ENCODE peak calls at places on chromosomes 5 and 9, in four cellular contexts. E is skeletal muscle cell, P is prostate gland, O is H7. V is an unnamed sample.

GRCh38 chr9:91599564-91599963 is 175.9 kb upstream of the NFIL3 start:
- DNase-seq in E (no peak), P (no peak), O (no peak), V (no peak)

GRCh38 chr5:155616779-155617392 is 603.3 kb downstream of the KIF4B start:
- DNase-seq in E (no peak), P (no peak), O (peak), V (no peak)

GRCh38 chr5:44952376-44952775 is 143.6 kb downstream of the MRPS30 start:
- DNase-seq in E (no peak), P (no peak), O (peak), V (no peak)

GRCh38 chr5:17743580-17744435 is 109.5 kb downstream of the TAF11L14 start:
- DNase-seq in E (peak), P (no peak), O (no peak), V (no peak)

GRCh38 chr9:81656004-81656403 is 33.3 kb downstream of the TLE1 start:
- DNase-seq in E (no peak), P (no peak), O (no peak), V (no peak)

GRCh38 chr5:38168029-38168428 is 90.3 kb upstream of the EGFLAM start:
- DNase-seq in E (no peak), P (no peak), O (no peak), V (no peak)

GRCh38 chr5:155278524-155278923 is 265.0 kb downstream of the KIF4B start:
- DNase-seq in E (no peak), P (no peak), O (no peak), V (no peak)

GRCh38 chr5:98763001-98763630 is 10.3 kb upstream of the RGMB start:
- DNase-seq in E (peak), P (no peak), O (peak), V (peak)

GRCh38 chr5:17412760-17413671 is 85.0 kb upstream of the TAF11L2 start:
- DNase-seq in E (no peak), P (no peak), O (no peak), V (no peak)

GRCh38 chr9:122206118-122207046 is 22.4 kb downstream of the LHX6 start:
- DNase-seq in E (peak), P (no peak), O (no peak), V (peak)

GRCh38 chr5:78056901-78057514 is 237.5 kb downstream of the AP3B1 start:
- DNase-seq in E (no peak), P (no peak), O (peak), V (no peak)

GRCh38 chr9:74887041-74887980 is at the start of gene TRPM6:
- DNase-seq in E (peak), P (peak), O (peak), V (peak)

GRCh38 chr9:74555015-74555414 is 57.9 kb downstream of the RORB start:
- DNase-seq in E (no peak), P (no peak), O (no peak), V (no peak)

GRCh38 chr5:7517006-7517405 is 121.1 kb downstream of the ADCY2 start:
- DNase-seq in E (no peak), P (no peak), O (no peak), V (no peak)

GRCh38 chr5:135891280-135891679 is 4.4 kb downstream of the IL9 start:
- DNase-seq in E (no peak), P (no peak), O (no peak), V (no peak)

GRCh38 chr9:92405770-92406169 is 1.4 kb upstream of the OGN start:
- DNase-seq in E (no peak), P (no peak), O (no peak), V (no peak)

GRCh38 chr5:7190727-7191126 is 205.2 kb upstream of the ADCY2 start:
- DNase-seq in E (no peak), P (no peak), O (no peak), V (no peak)

GRCh38 chr5:56012281-56012963 is 17.7 kb upstream of the IL6ST start:
- DNase-seq in E (no peak), P (no peak), O (no peak), V (peak)

GRCh38 chr5:43661102-43661501 is 58.1 kb downstream of the NNT start:
- DNase-seq in E (no peak), P (peak), O (peak), V (no peak)

GRCh38 chr5:5645198-5645597 is 222.7 kb downstream of the ICE1 start:
- DNase-seq in E (no peak), P (no peak), O (no peak), V (no peak)

GRCh38 chr5:107544476-107544875 is 126.3 kb downstream of the EFNA5 start:
- DNase-seq in E (no peak), P (no peak), O (no peak), V (no peak)

GRCh38 chr5:143826909-143827514 is 15.1 kb downstream of the HMHB1 start:
- DNase-seq in E (no peak), P (no peak), O (no peak), V (no peak)

GRCh38 chr9:32841314-32841713 is 58.0 kb downstream of the TMEM215 start:
- DNase-seq in E (no peak), P (no peak), O (peak), V (no peak)

GRCh38 chr5:83035373-83036170 is 41.6 kb downstream of the TMEM167A start:
- DNase-seq in E (peak), P (no peak), O (no peak), V (no peak)

GRCh38 chr5:138967806-138968448 is 92.8 kb upstream of the LRRTM2 start:
- DNase-seq in E (no peak), P (peak), O (no peak), V (no peak)

GRCh38 chr9:118614011-118614410 is 755.2 kb downstream of the BRINP1 start:
- DNase-seq in E (no peak), P (no peak), O (no peak), V (no peak)

GRCh38 chr9:15277400-15278137 is 29.4 kb downstream of the TTC39B start:
- DNase-seq in E (no peak), P (no peak), O (no peak), V (no peak)

GRCh38 chr5:178204205-178205009 is at the start of gene HNRNPAB:
- DNase-seq in E (peak), P (peak), O (peak), V (peak)

GRCh38 chr5:29276371-29276770 is 1917.1 kb upstream of the CDH6 start:
- DNase-seq in E (no peak), P (no peak), O (no peak), V (no peak)

GRCh38 chr9:124137009-124137943 is 120.5 kb upstream of the NEK6 start:
- DNase-seq in E (peak), P (no peak), O (no peak), V (no peak)

GRCh38 chr9:109256381-109256780 is 64.5 kb downstream of the EPB41L4B start:
- DNase-seq in E (no peak), P (no peak), O (no peak), V (no peak)

GRCh38 chr9:131709741-131710499 is 30.0 kb downstream of the RAPGEF1 start:
- DNase-seq in E (no peak), P (no peak), O (no peak), V (no peak)

GRCh38 chr5:135880801-135881200 is 14.8 kb downstream of the IL9 start:
- DNase-seq in E (no peak), P (no peak), O (peak), V (no peak)

GRCh38 chr9:20340161-20340861 is 282.0 kb downstream of the MLLT3 start:
- DNase-seq in E (no peak), P (no peak), O (peak), V (no peak)

GRCh38 chr9:100117316-100117715 is 18.3 kb downstream of the INVS start:
- DNase-seq in E (no peak), P (no peak), O (peak), V (no peak)

GRCh38 chr9:110291921-110292575 is 35.7 kb upstream of the TXN start:
- DNase-seq in E (no peak), P (no peak), O (peak), V (no peak)

GRCh38 chr5:147935032-147935431 is 28.7 kb upstream of the C5orf46 start:
- DNase-seq in E (no peak), P (peak), O (peak), V (peak)

GRCh38 chr5:15691536-15691935 is 191.6 kb downstream of the FBXL7 start:
- DNase-seq in E (peak), P (no peak), O (no peak), V (no peak)

DNA sequence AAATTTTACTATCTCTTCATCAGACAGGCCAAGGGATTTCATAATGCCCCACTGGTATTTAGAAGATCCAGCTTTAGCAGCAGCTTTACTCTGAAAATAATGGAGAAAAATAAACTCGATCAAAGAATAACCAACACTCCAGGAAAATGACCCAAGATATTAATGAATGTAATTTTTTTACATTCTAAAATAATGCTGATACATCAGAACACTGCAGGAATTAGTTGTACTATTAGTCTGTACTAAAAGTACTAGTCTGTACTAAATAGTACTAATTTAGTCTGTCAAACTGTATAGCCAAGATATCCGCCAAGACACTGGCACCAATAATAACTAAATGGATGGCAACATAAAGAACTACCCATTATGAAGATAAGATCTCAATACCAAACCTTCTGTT is 18.1 kb downstream of the LARS1 start:
- DNase-seq in E (no peak), P (no peak), O (no peak), V (no peak)
- H3K4me3 ChIP-seq in E (no peak), P (no peak), O (no peak), V (no peak)

DNA sequence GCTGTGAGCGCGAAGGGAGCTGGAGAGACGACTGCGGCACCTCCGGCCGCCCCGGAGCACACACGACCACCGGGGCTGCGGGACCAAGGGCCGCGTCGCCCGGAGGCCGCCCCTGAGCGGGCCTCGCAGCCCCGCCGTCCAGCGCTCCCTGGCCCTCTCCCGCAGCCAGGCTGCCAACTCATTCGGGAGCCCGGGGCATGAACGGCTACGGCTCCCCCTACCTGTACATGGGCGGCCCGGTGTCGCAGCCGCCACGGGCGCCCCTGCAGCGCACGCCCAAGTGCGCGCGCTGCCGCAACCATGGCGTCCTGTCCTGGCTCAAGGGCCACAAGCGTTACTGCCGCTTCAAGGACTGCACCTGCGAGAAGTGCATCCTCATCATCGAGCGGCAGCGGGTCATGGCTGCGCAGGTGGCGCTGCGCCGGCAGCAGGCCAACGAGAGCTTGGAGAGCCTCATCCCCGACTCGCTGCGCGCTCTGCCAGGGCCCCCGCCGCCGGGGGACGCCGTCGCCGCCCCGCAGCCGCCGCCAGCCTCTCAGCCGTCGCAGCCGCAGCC is 428 bp downstream of the DMRT3 start:
- DNase-seq in E (no peak), P (no peak), O (peak), V (no peak)
- H3K4me3 ChIP-seq in E (no peak), P (no peak), O (peak), V (no peak)

GRCh38 chr9:134365791-134366222 is 39.6 kb downstream of the RXRA start:
- DNase-seq in E (no peak), P (peak), O (no peak), V (peak)
- H3K4me3 ChIP-seq in E (no peak), P (no peak), O (no peak), V (no peak)

GRCh38 chr5:169583101-169583423 is 511 bp upstream of the SPDL1 start:
- DNase-seq in E (no peak), P (no peak), O (no peak), V (no peak)

GRCh38 chr5:169583424-169584215 is at the start of gene SPDL1:
- DNase-seq in E (peak), P (peak), O (peak), V (peak)

GRCh38 chr5:169581580-169582227 is 1.9 kb upstream of the SPDL1 start:
- DNase-seq in E (no peak), P (peak), O (peak), V (no peak)

GRCh38 chr5:169580964-169581363 is 2.6 kb upstream of the SPDL1 start:
- DNase-seq in E (no peak), P (no peak), O (no peak), V (no peak)

DNA sequence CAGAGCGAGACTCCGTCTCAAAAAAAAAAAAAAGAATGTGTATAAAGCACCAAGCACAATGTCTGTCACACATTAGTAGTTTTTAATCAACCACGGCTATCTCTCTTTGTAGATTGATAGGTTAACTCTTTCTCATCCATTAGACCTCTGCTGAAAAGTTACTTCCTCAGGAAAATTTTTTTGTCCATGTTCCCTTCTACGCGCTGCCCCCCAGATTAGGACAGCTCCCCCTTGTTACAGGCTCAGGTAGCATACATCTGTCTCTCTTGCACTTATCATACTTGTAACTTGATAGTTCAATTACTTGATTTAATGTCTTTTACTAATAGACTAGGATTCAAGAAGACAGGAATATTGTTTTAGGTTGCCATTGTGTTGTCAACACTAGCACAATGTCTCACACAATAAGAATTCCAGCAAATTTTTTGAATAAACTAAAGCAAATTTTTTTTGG is 1.5 kb downstream of the SPDL1 start:
- DNase-seq in E (no peak), P (no peak), O (peak), V (no peak)
- H3K4me3 ChIP-seq in E (peak), P (no peak), O (no peak), V (peak)

DNA sequence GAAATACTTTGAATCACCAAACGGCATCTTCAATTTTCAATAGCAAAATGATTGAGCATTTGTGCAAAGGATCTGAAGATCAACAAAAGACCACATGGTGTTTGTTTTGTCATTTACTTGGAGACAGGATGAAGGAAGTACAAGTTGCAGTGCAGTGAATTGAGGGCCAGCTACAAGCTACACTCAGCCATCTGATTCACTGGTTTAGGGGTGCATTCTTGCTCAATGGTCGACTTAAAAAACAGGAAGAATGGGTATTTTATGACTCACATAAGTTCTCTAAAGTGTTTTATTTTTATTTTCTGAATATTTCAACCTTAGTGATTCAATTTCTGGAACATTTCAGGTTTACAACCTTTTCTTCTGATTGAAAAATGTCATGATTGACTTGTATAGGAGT is 412.1 kb upstream of the ADAMTSL1 start:
- DNase-seq in E (no peak), P (no peak), O (no peak), V (no peak)
- H3K4me3 ChIP-seq in E (no peak), P (no peak), O (no peak), V (no peak)

DNA sequence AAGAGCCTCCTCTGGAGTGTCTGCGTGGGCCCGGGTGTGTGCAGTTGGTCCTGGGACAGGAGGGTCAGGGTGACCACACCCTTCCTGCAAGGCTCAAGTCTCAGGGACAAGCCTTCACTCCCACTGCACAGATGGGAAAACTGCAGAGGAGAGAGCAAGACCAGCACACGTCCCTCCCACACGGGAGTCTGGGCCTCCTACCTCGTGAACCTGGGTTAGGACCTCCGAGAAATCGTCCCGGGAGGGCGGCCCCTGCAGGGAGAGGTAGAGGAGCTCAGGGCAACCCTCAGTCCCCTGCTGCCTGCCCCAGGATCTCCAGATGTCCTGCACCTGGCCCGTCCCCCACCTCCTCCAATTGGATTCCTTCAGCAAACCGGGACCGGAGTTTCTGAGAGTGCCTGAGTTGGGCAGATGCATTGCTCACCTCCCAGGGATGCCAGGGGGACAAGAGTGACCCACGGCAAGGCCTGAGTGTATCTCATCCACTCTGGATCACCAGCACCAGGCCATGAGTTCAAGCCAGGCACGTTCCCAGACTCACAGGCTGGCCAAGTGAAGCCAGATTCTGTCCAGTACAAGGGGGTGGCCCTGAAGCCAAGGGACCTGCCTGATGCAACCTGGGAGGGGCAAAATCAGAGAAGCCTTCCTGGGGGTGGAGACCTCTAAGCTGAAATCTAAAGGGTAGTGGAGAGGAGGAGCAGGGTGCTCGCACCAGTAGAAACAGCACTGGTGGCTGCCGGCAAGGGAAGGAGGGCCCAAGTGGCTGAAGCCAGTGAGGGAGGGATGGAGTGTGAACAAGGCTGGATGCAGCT is 2.1 kb downstream of the PIP5KL1 start:
- DNase-seq in E (no peak), P (no peak), O (peak), V (no peak)
- H3K4me3 ChIP-seq in E (no peak), P (no peak), O (peak), V (no peak)

DNA sequence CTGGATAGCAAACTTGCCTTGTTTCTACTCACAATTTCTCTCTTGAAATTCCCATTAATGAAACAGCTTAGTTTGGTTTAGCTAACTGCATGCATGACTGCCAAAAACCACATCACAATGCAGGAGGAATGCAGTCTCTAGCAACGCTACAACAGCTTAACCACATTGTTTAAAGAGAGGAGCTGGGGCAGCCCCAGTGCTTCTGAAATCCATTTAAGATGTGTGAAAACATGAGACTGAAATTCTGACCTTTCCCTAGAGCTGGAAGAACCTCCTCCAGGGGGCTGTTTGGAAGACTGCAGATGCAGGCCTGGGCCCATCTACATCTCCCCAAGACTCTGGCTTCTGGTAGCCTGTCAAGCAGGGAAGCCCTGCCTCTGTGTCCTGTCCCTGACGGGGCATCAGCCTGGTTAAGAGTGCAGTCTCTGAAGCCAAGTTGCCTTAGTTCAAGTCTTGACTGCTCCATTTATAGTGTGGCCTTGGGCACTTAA is 157.1 kb downstream of the ZNF462 start:
- DNase-seq in E (peak), P (no peak), O (no peak), V (peak)
- H3K4me3 ChIP-seq in E (no peak), P (no peak), O (no peak), V (no peak)

GRCh38 chr9:125749287-125749935 is 2.2 kb downstream of the PBX3 start:
- DNase-seq in E (no peak), P (no peak), O (no peak), V (no peak)
- H3K4me3 ChIP-seq in E (peak), P (peak), O (peak), V (peak)